ENCODE peak calls at places on chromosomes 11 and 22, in four cellular contexts. H is WTC11, T is K562, U is HepG2. V is an unnamed sample.

GRCh38 chr22:36506637-36507517 is at the start of gene FOXRED2:
- DNase-seq in H (peak), T (peak), U (peak), V (no peak)

GRCh38 chr11:68354181-68354872 is 41.9 kb downstream of the LRP5 start:
- DNase-seq in T (no peak), U (no peak), H (no peak), V (no peak)

GRCh38 chr11:108221981-108222685 is at the start of gene NPAT:
- DNase-seq in U (no peak), H (no peak), T (peak), V (no peak)

GRCh38 chr11:61141601-61142028 is 19.6 kb downstream of the VPS37C start:
- DNase-seq in U (no peak), H (no peak), T (peak), V (no peak)

GRCh38 chr11:77071671-77072605 is 5.2 kb downstream of the CAPN5 start:
- DNase-seq in T (no peak), U (no peak), H (no peak), V (no peak)

GRCh38 chr11:24086921-24087320 is 409.9 kb upstream of the LUZP2 start:
- DNase-seq in T (no peak), H (no peak), U (no peak), V (no peak)

GRCh38 chr11:123145661-123146060 is 49.4 kb downstream of the CLMP start:
- DNase-seq in T (no peak), U (no peak), H (no peak), V (no peak)

GRCh38 chr11:130431337-130431773 is 2.9 kb upstream of the ADAMTS8 start:
- DNase-seq in U (peak), H (peak), T (peak), V (no peak)

GRCh38 chr11:726278-726915 is 20.4 kb downstream of the EPS8L2 start:
- DNase-seq in H (peak), T (peak), U (no peak), V (no peak)

GRCh38 chr11:92443109-92443508 is 218.5 kb downstream of the FAT3 start:
- DNase-seq in H (no peak), U (no peak), T (no peak), V (no peak)

GRCh38 chr22:42035256-42035655 is 35.4 kb downstream of the NAGA start:
- DNase-seq in T (no peak), U (no peak), H (no peak), V (no peak)

GRCh38 chr11:65779919-65780769 is 632 bp downstream of the AP5B1 start:
- DNase-seq in T (peak), U (peak), H (peak), V (peak)

GRCh38 chr11:65777821-65778361 is 2.9 kb downstream of the AP5B1 start:
- DNase-seq in U (no peak), T (no peak), H (no peak), V (no peak)

GRCh38 chr11:65779669-65779918 is 1.2 kb downstream of the AP5B1 start:
- DNase-seq in T (no peak), U (no peak), H (no peak), V (no peak)

GRCh38 chr11:65778431-65778900 is 2.3 kb downstream of the AP5B1 start:
- DNase-seq in H (no peak), T (no peak), U (no peak), V (no peak)

DNA sequence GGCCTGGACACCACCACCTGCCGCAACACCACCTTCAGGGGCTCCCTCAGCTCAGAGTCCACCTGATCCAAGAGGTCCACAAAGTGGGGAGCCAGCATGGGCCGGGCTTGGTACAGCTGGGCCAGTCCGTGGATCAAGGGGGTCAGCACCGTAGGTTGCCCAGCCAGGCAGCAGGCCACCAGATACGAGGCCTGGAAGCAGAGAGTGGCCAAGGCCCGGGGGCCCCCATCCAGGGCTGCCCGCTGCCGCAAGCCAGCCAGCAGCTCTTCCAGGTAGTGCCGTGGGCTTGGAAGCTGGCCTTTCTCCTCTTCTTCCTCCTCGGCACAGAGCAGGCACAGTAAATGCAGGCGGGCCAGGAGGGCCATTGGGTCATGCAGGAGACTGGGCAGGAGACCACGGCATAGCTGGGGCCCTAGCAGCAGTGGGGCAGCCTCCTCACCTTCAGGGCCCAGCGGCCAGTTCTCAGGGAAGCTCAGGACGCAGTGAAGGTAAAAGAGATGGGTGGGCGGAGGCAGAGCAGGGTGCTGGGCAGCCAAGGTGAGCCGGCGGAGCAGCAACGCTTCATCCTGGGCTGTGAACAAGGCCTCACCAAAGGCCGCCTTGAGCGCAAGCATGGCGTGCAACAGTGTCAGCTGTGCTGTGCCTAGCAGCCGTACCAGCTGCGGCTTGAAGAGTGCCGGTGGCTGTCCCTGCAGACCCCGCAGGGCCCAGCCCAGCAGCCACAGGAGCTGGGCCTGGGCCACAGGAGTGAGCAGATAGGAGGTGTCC is 1.7 kb downstream of the AP5B1 start:
- DNase-seq in H (no peak), T (no peak), U (no peak), V (no peak)
- TF ChIP-seq CBFB in H (no peak), T (no peak), U (no peak), V (no peak)

GRCh38 chr11:26842883-26843282 is 121.0 kb upstream of the SLC5A12 start:
- DNase-seq in T (no peak), U (no peak), H (no peak), V (no peak)

GRCh38 chr11:26839911-26840705 is 118.2 kb upstream of the SLC5A12 start:
- DNase-seq in T (no peak), U (no peak), H (no peak), V (no peak)

GRCh38 chr11:26842458-26842841 is 120.6 kb upstream of the SLC5A12 start:
- DNase-seq in H (no peak), U (no peak), T (no peak), V (no peak)

GRCh38 chr11:26843539-26843938 is 121.7 kb upstream of the SLC5A12 start:
- DNase-seq in T (no peak), U (no peak), H (no peak), V (no peak)

GRCh38 chr11:26841818-26842457 is 120.1 kb upstream of the SLC5A12 start:
- DNase-seq in H (no peak), U (no peak), T (no peak), V (no peak)
- TF ChIP-seq CBFB in H (no peak), U (no peak), T (no peak), V (no peak)

GRCh38 chr11:17972987-17973386 is 39.9 kb downstream of the SERGEF start:
- DNase-seq in T (peak), U (peak), H (peak), V (no peak)
- TF ChIP-seq CBFB in T (no peak), U (no peak), H (no peak), V (no peak)

GRCh38 chr11:45541693-45542434 is 123.6 kb downstream of the CHST1 start:
- DNase-seq in T (no peak), U (no peak), H (no peak), V (no peak)

GRCh38 chr11:45538363-45538762 is 127.1 kb downstream of the CHST1 start:
- DNase-seq in U (no peak), H (no peak), T (no peak), V (no peak)

GRCh38 chr11:45544826-45545225 is 120.6 kb downstream of the CHST1 start:
- DNase-seq in T (no peak), U (no peak), H (no peak), V (no peak)

GRCh38 chr11:45538939-45539338 is 126.5 kb downstream of the CHST1 start:
- DNase-seq in U (no peak), H (no peak), T (no peak), V (no peak)

DNA sequence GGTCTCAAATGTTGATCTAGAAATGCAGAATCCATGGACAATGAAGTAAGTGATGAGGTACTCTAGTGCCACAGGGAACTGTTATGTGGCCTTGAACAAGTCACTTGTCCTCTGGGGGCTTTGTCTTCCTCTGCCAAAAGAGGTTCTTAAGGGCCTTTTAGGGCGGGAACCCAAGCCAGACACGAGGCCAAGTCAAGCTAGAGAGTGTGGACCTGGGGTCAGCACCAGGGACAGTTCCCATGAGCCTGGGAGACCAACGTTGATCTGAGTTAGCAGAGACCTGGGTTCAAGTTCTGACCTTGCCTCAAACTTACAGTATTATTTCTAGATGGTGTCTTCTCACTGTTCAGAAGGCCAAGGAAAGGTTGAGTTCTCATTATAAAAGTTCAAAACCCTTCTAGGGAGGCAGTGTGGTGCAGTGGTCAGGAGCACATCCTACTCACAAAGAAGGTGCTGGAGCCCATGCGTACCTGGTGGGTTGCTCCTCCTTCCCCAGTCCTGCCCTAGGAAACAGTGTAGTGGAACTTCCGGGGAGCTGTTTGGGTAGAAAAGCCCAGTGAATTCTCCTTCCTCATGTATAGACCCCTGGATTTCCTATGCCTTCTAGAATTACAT is 121.5 kb downstream of the CHST1 start:
- DNase-seq in T (peak), U (no peak), H (peak), V (no peak)
- TF ChIP-seq CBFB in T (no peak), U (no peak), H (no peak), V (no peak)

DNA sequence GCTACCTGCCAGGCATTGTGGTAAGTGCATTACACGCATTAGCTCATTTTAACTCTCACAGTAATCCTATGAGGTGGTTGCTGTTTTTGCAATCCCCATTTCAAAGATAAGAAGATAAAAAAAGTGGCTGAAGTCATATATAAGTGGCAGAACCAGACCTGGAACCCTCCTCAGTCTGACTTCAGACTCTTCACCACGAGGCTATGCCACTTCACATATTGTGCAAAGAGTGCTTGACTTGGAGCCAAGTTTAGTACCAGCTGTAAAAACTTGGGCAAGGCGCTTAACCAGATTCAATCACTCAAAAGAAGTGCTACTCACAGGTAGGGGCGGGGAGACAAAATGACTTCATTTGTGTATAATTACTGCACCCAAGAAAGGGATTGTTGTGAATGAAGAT is 15.3 kb downstream of the BPIFC start:
- DNase-seq in H (no peak), T (no peak), U (no peak), V (no peak)
- TF ChIP-seq CBFB in H (no peak), T (no peak), U (no peak), V (no peak)

GRCh38 chr11:66717925-66718319 is 11.1 kb downstream of the SPTBN2 start:
- DNase-seq in T (no peak), U (no peak), H (no peak), V (no peak)

GRCh38 chr11:66720223-66720898 is 8.7 kb downstream of the SPTBN2 start:
- DNase-seq in T (no peak), H (peak), U (peak), V (no peak)

GRCh38 chr11:66719111-66719872 is 9.7 kb downstream of the SPTBN2 start:
- DNase-seq in H (no peak), T (no peak), U (peak), V (no peak)

GRCh38 chr11:66720899-66721470 is 8.0 kb downstream of the SPTBN2 start:
- DNase-seq in U (no peak), T (no peak), H (no peak), V (no peak)

GRCh38 chr11:66718320-66718971 is 10.6 kb downstream of the SPTBN2 start:
- DNase-seq in U (peak), T (no peak), H (peak), V (no peak)
- TF ChIP-seq CBFB in U (no peak), T (no peak), H (no peak), V (no peak)

DNA sequence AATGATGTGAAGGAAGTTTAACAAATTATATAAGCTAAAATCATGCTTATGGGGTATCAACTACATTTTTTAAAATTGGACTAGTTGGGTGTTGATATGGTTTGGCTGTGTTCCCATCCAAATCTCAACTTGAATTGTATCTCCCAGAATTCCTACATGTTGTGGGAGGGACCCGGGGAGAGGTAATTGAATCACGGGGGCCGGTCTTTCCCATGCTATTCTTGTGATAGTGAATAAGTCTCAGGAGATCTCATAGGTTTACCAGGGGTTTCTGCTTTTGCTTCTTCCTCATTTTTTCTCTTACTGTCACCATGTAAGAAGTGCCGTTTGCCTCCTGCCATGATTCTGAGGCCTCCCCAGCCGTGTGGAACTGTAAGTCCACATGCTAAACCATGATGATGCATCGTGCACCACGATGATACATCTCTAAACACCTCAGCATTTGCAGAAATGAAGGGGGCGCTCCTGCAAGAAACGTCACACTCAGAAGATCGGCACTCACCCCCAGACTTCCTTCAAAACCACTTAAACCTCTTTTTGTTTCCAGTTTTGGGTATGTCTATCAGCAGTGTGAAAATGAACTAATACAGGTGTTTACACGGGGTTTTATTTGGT is 340.0 kb downstream of the SHANK2 start:
- DNase-seq in H (no peak), T (no peak), U (no peak), V (no peak)
- TF ChIP-seq CBFB in H (no peak), T (no peak), U (no peak), V (no peak)

GRCh38 chr11:121123670-121124069 is 22.6 kb downstream of the TECTA start:
- DNase-seq in U (no peak), T (no peak), H (no peak), V (no peak)

GRCh38 chr11:121127809-121128208 is 26.8 kb downstream of the TECTA start:
- DNase-seq in H (no peak), T (no peak), U (no peak), V (no peak)

GRCh38 chr11:121117753-121118152 is 16.7 kb downstream of the TECTA start:
- DNase-seq in T (no peak), U (no peak), H (no peak), V (no peak)

GRCh38 chr11:121119444-121119843 is 18.4 kb downstream of the TECTA start:
- DNase-seq in H (no peak), U (no peak), T (no peak), V (no peak)

DNA sequence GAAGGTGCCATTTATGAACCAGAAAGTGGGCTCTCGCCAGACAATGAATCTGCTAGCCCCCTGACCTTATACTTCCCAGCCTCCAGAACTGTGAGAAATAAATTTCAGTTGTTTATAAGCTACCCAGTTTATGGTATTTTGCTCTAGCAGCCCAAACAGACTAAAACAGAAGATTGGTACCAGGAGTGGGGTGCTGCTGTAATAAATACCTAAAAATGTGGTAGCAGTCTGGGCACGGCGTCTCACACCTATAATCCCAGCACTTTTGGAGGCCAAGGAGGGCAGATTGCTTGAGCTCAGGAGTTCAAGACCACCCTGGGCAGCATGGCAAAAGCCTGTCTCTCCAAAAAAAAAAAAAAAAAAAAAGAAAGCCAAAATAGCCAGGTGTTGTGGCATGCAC is 21.3 kb downstream of the TECTA start:
- DNase-seq in U (no peak), T (no peak), H (no peak), V (no peak)
- TF ChIP-seq CBFB in U (no peak), T (no peak), H (no peak), V (no peak)

DNA sequence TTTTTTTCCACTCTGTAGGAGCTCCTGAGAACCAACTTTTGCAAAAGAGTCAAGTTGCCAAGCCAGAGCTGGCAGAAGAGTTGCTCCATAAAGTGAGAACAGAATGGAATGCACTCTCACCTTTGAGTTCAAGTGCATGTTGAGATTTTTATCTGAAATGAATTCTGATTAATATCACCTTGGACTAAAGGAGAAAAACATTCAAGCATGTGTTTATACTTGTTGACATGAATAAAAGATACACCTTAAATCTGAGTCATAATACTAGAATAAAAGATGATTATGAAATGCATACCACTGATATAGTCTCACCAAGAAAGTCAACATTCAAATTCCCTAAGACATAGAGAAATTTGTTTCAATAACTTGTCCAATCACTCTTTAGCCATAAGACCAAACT is 37.8 kb downstream of the ARL14EP start:
- DNase-seq in U (no peak), H (no peak), T (no peak), V (no peak)
- TF ChIP-seq CBFB in U (no peak), H (no peak), T (no peak), V (no peak)